ENCODE peak calls at places on chromosomes 3 and 15, in nine cellular contexts. C, O, F, M, X, H, P, E and I are unnamed samples.

GRCh38 chr3:137204409-137204808 is 246.6 kb downstream of the IL20RB start:
- DNase-seq in C (no peak), O (no peak), F (no peak), M (no peak), X (no peak), H (no peak), P (no peak), E (no peak), I (no peak)

GRCh38 chr3:149596136-149596770 is 61.6 kb downstream of the WWTR1 start:
- DNase-seq in C (peak), O (no peak), F (no peak), M (no peak), X (no peak), H (no peak), P (no peak), E (no peak), I (no peak)

GRCh38 chr3:60147249-60147648 is 1097.4 kb upstream of the CFAP20DC start:
- DNase-seq in C (no peak), O (no peak), F (no peak), M (no peak), X (no peak), H (no peak), P (no peak), E (no peak), I (no peak)

GRCh38 chr3:149784064-149784704 is 8.2 kb downstream of the ANKUB1 start:
- DNase-seq in C (peak), O (peak), F (no peak), M (peak), X (no peak), H (no peak), P (no peak), E (no peak), I (no peak)

GRCh38 chr3:45168451-45168850 is 22.3 kb upstream of the CDCP1 start:
- DNase-seq in C (no peak), O (no peak), F (no peak), M (no peak), X (no peak), H (no peak), P (no peak), E (no peak), I (no peak)

GRCh38 chr3:48408823-48409281 is 21.0 kb downstream of the PLXNB1 start:
- DNase-seq in C (no peak), O (no peak), F (no peak), M (no peak), X (no peak), H (peak), P (no peak), E (no peak), I (no peak)

GRCh38 chr3:159761377-159761776 is 227.3 kb upstream of the IL12A start:
- DNase-seq in C (peak), O (no peak), F (no peak), M (no peak), X (no peak), H (no peak), P (no peak), E (no peak), I (no peak)

GRCh38 chr3:150292891-150293290 is 115.2 kb upstream of the TSC22D2 start:
- DNase-seq in C (peak), O (peak), F (no peak), M (peak), X (no peak), H (no peak), P (no peak), E (no peak), I (no peak)

GRCh38 chr3:72100626-72101187 is 315.8 kb upstream of the PROK2 start:
- DNase-seq in C (peak), O (peak), F (peak), M (peak), X (peak), H (peak), P (peak), E (peak), I (peak)

GRCh38 chr3:73568371-73568862 is 56.3 kb downstream of the PDZRN3 start:
- DNase-seq in C (no peak), O (no peak), F (no peak), M (no peak), X (no peak), H (no peak), P (no peak), E (no peak), I (no peak)

GRCh38 chr15:39172380-39173281 is 408.2 kb upstream of the THBS1 start:
- DNase-seq in C (peak), O (no peak), F (no peak), M (peak), X (no peak), H (no peak), P (no peak), E (no peak), I (no peak)

GRCh38 chr3:143158549-143158988 is 39.0 kb downstream of the CHST2 start:
- DNase-seq in C (peak), O (no peak), F (no peak), M (no peak), X (no peak), H (no peak), P (no peak), E (peak), I (no peak)